ENCODE peak calls at places on chromosomes 7 and 10, in six cellular contexts. M, K, S, V, E and F are unnamed samples.

GRCh38 chr7:47352394-47352968 is 229.4 kb downstream of the TNS3 start:
- DNase-seq in M (no peak), K (no peak), S (no peak), V (no peak), E (no peak), F (no peak)

GRCh38 chr7:27466703-27467102 is 196.0 kb downstream of the HIBADH start:
- DNase-seq in M (no peak), K (no peak), S (no peak), V (no peak), E (no peak), F (no peak)

GRCh38 chr10:4181075-4181474 is 396.1 kb upstream of the KLF6 start:
- DNase-seq in M (no peak), K (peak), S (no peak), V (no peak), E (no peak), F (no peak)

GRCh38 chr10:11364241-11364640 is 247.2 kb downstream of the USP6NL start:
- DNase-seq in M (no peak), K (no peak), S (no peak), V (no peak), E (no peak), F (no peak)

GRCh38 chr10:69088801-69089501 is 1.0 kb downstream of the SRGN start:
- DNase-seq in M (no peak), K (no peak), S (peak), V (no peak), E (peak), F (no peak)

GRCh38 chr7:30694218-30694745 is 12.0 kb upstream of the CRHR2 start:
- DNase-seq in M (no peak), K (no peak), S (no peak), V (no peak), E (no peak), F (no peak)

GRCh38 chr10:70915206-70915605 is 26.8 kb upstream of the PCBD1 start:
- DNase-seq in M (no peak), K (no peak), S (no peak), V (no peak), E (no peak), F (no peak)

GRCh38 chr7:111911166-111911961 is 294.8 kb downstream of the DOCK4 start:
- DNase-seq in M (no peak), K (no peak), S (no peak), V (no peak), E (no peak), F (no peak)

GRCh38 chr7:107879400-107880035 is 11.5 kb upstream of the DLD start:
- DNase-seq in M (no peak), K (peak), S (peak), V (peak), E (peak), F (no peak)

GRCh38 chr10:66680886-66681285 is 244.9 kb upstream of the LRRTM3 start:
- DNase-seq in M (no peak), K (peak), S (peak), V (no peak), E (peak), F (no peak)

GRCh38 chr10:104331208-104331838 is 6.9 kb downstream of the ITPRIP start:
- DNase-seq in M (no peak), K (no peak), S (no peak), V (peak), E (peak), F (no peak)

GRCh38 chr10:43249151-43249961 is 17.5 kb downstream of the RASGEF1A start:
- DNase-seq in M (no peak), K (no peak), S (no peak), V (no peak), E (no peak), F (no peak)

GRCh38 chr10:71551970-71552369 is 155.2 kb downstream of the CDH23 start:
- DNase-seq in M (no peak), K (no peak), S (no peak), V (no peak), E (no peak), F (no peak)

GRCh38 chr7:155338632-155339320 is 41.1 kb downstream of the INSIG1 start:
- DNase-seq in M (no peak), K (no peak), S (no peak), V (no peak), E (no peak), F (no peak)

GRCh38 chr7:123666492-123666891 is 10.8 kb downstream of the LMOD2 start:
- DNase-seq in M (no peak), K (no peak), S (no peak), V (no peak), E (no peak), F (no peak)

GRCh38 chr7:84675633-84676034 is 481.0 kb upstream of the SEMA3A start:
- DNase-seq in M (no peak), K (no peak), S (no peak), V (no peak), E (no peak), F (no peak)

GRCh38 chr7:29202651-29203069 is 8.1 kb downstream of the CHN2 start:
- DNase-seq in M (no peak), K (no peak), S (no peak), V (no peak), E (no peak), F (no peak)

GRCh38 chr10:72234560-72235095 is 18.6 kb upstream of the ASCC1 start:
- DNase-seq in M (no peak), K (no peak), S (no peak), V (no peak), E (no peak), F (no peak)

GRCh38 chr10:95364342-95364741 is 73.5 kb upstream of the PDLIM1 start:
- DNase-seq in M (no peak), K (no peak), S (no peak), V (no peak), E (no peak), F (no peak)

GRCh38 chr10:100999742-101000601 is at the start of gene LZTS2:
- DNase-seq in M (no peak), K (no peak), S (peak), V (no peak), E (no peak), F (no peak)

GRCh38 chr10:3222068-3222467 is 49.5 kb upstream of the PITRM1 start:
- DNase-seq in M (no peak), K (peak), S (no peak), V (no peak), E (no peak), F (no peak)

GRCh38 chr7:2032030-2032875 is 200.5 kb downstream of the MAD1L1 start:
- DNase-seq in M (no peak), K (no peak), S (no peak), V (no peak), E (peak), F (no peak)

GRCh38 chr10:71302874-71303568 is 16.0 kb upstream of the SLC29A3 start:
- DNase-seq in M (peak), K (peak), S (peak), V (peak), E (peak), F (no peak)

GRCh38 chr7:12584940-12585339 is 14.4 kb downstream of the SCIN start:
- DNase-seq in M (no peak), K (peak), S (peak), V (no peak), E (no peak), F (no peak)

GRCh38 chr10:3853547-3853989 is 68.6 kb upstream of the KLF6 start:
- DNase-seq in M (no peak), K (peak), S (no peak), V (no peak), E (no peak), F (no peak)

GRCh38 chr10:121753726-121754476 is 155.7 kb upstream of the FGFR2 start:
- DNase-seq in M (no peak), K (peak), S (peak), V (peak), E (peak), F (no peak)

GRCh38 chr10:60456053-60456452 is 66.4 kb upstream of the ANK3 start:
- DNase-seq in M (no peak), K (no peak), S (no peak), V (no peak), E (peak), F (no peak)

GRCh38 chr7:125391921-125392320 is 462.3 kb upstream of the POT1 start:
- DNase-seq in M (no peak), K (no peak), S (no peak), V (no peak), E (no peak), F (no peak)

GRCh38 chr7:84510501-84510900 is 315.9 kb upstream of the SEMA3A start:
- DNase-seq in M (no peak), K (peak), S (peak), V (no peak), E (peak), F (peak)

GRCh38 chr7:91357379-91357778 is 93.1 kb downstream of the FZD1 start:
- DNase-seq in M (no peak), K (no peak), S (no peak), V (no peak), E (no peak), F (no peak)